ENCODE peak calls at places on chromosomes 1 and 21, in four cellular contexts. V, Y, O and R are unnamed samples.

GRCh38 chr1:220221670-220222069 is 50.6 kb downstream of the RAB3GAP2 start:
- DNase-seq in V (no peak), Y (no peak), O (no peak), R (no peak)

GRCh38 chr1:224435999-224436398 is 1.4 kb upstream of the WDR26 start:
- DNase-seq in V (no peak), Y (no peak), O (no peak), R (no peak)

GRCh38 chr1:3012511-3013291 is 8.6 kb upstream of the ACTRT2 start:
- DNase-seq in V (no peak), Y (peak), O (no peak), R (peak)

GRCh38 chr1:219555802-219556201 is 57.1 kb downstream of the ZC3H11B start:
- DNase-seq in V (no peak), Y (peak), O (peak), R (peak)

GRCh38 chr1:6094246-6094645 is 48.6 kb downstream of the KCNAB2 start:
- DNase-seq in V (no peak), Y (no peak), O (no peak), R (no peak)

GRCh38 chr1:201264072-201264471 is 19.2 kb upstream of the PKP1 start:
- DNase-seq in V (no peak), Y (no peak), O (no peak), R (no peak)

GRCh38 chr1:19405761-19406481 is 79.4 kb downstream of the CAPZB start:
- DNase-seq in V (no peak), Y (no peak), O (no peak), R (peak)

GRCh38 chr1:174874337-174875053 is 125.3 kb upstream of the CACYBP start:
- DNase-seq in V (peak), Y (no peak), O (no peak), R (no peak)

GRCh38 chr1:101144868-101145808 is 91.7 kb upstream of the S1PR1 start:
- DNase-seq in V (peak), Y (no peak), O (peak), R (no peak)

GRCh38 chr1:101284021-101284420 is 47.2 kb downstream of the S1PR1 start:
- DNase-seq in V (no peak), Y (no peak), O (no peak), R (no peak)

GRCh38 chr1:168920456-168921094 is 185.9 kb upstream of the ATP1B1 start:
- DNase-seq in V (no peak), Y (peak), O (peak), R (peak)

GRCh38 chr1:9835404-9835757 is 11.6 kb upstream of the CLSTN1 start:
- DNase-seq in V (no peak), Y (no peak), O (no peak), R (no peak)

GRCh38 chr1:39159224-39160036 is 45.1 kb upstream of the MACF1 start:
- DNase-seq in V (no peak), Y (no peak), O (no peak), R (no peak)

GRCh38 chr1:17567582-17567981 is 28.1 kb downstream of the ARHGEF10L start:
- DNase-seq in V (no peak), Y (no peak), O (no peak), R (no peak)

GRCh38 chr1:71561729-71562128 is 480.9 kb upstream of the ZRANB2 start:
- DNase-seq in V (no peak), Y (no peak), O (no peak), R (no peak)

GRCh38 chr21:41402231-41402630 is 23.8 kb upstream of the MX1 start:
- DNase-seq in V (no peak), Y (no peak), O (no peak), R (no peak)

GRCh38 chr1:99672500-99673213 is 26.7 kb downstream of the PALMD start:
- DNase-seq in V (no peak), Y (peak), O (peak), R (no peak)

GRCh38 chr1:152796421-152796820 is at the start of gene LCE1D:
- DNase-seq in V (no peak), Y (no peak), O (no peak), R (no peak)

GRCh38 chr1:153570874-153571273 is 5.2 kb upstream of the S100A2 start:
- DNase-seq in V (no peak), Y (no peak), O (no peak), R (no peak)

GRCh38 chr1:50158421-50158820 is 49.7 kb downstream of the ELAVL4 start:
- DNase-seq in V (no peak), Y (no peak), O (no peak), R (no peak)